ENCODE peak calls at places on chromosomes 2 and 18, in eight cellular contexts. B, R, J, V, T, O, P and M are unnamed samples.

GRCh38 chr2:232483296-232483922 is 4.2 kb downstream of the ECEL1 start:
- DNase-seq in J (no peak), T (no peak), R (no peak), O (no peak), V (no peak), P (no peak), B (no peak), M (no peak)

GRCh38 chr2:190763901-190764514 is 115.1 kb downstream of the NAB1 start:
- DNase-seq in V (peak), R (no peak), J (no peak), B (no peak), O (no peak), T (no peak), P (no peak), M (no peak)

GRCh38 chr18:5397102-5397501 is 101.6 kb upstream of the ZBTB14 start:
- DNase-seq in P (no peak), B (no peak), V (no peak), T (no peak), J (no peak), R (no peak), O (no peak), M (no peak)

GRCh38 chr2:64052468-64053241 is 33.4 kb upstream of the VPS54 start:
- DNase-seq in T (peak), V (no peak), B (no peak), O (no peak), R (no peak), P (no peak), J (no peak), M (peak)

GRCh38 chr2:237591379-237591881 is 896 bp upstream of the RAB17 start:
- DNase-seq in P (no peak), R (no peak), J (no peak), O (no peak), V (no peak), T (no peak), B (peak), M (peak)

GRCh38 chr2:215436705-215437570 is 1.1 kb upstream of the FN1 start:
- DNase-seq in V (no peak), T (no peak), J (no peak), R (no peak), O (peak), P (peak), B (no peak), M (peak)

GRCh38 chr18:45110577-45111506 is 430.2 kb downstream of the SETBP1 start:
- DNase-seq in R (no peak), T (no peak), O (no peak), B (no peak), P (peak), V (no peak), J (no peak), M (peak)

GRCh38 chr2:120939595-120940318 is 204.1 kb downstream of the GLI2 start:
- DNase-seq in V (peak), B (no peak), J (no peak), R (no peak), T (no peak), P (no peak), O (no peak), M (peak)

GRCh38 chr2:238278626-238279323 is 9.6 kb downstream of the PER2 start:
- DNase-seq in R (no peak), V (no peak), J (no peak), O (no peak), P (no peak), T (peak), B (no peak), M (no peak)

GRCh38 chr2:72198532-72199241 is 51.0 kb upstream of the CYP26B1 start:
- DNase-seq in R (no peak), T (no peak), J (no peak), P (no peak), O (no peak), V (peak), B (no peak), M (no peak)

GRCh38 chr2:67652679-67653078 is 255.5 kb downstream of the ETAA1 start:
- DNase-seq in T (no peak), O (no peak), V (no peak), R (no peak), B (no peak), P (no peak), J (no peak), M (no peak)

GRCh38 chr2:77169426-77169825 is 352.8 kb downstream of the LRRTM4 start:
- DNase-seq in O (no peak), V (no peak), T (no peak), P (no peak), R (no peak), B (no peak), J (no peak), M (no peak)

GRCh38 chr2:236720974-236721600 is 151.5 kb downstream of the ACKR3 start:
- DNase-seq in P (no peak), R (no peak), T (no peak), V (no peak), O (no peak), J (no peak), B (no peak), M (no peak)

GRCh38 chr18:46250084-46250811 is 146.1 kb downstream of the HAUS1 start:
- DNase-seq in T (peak), O (peak), P (no peak), B (peak), J (no peak), V (peak), R (no peak), M (no peak)

GRCh38 chr18:74310411-74310810 is 5.2 kb upstream of the C18orf63 start:
- DNase-seq in B (no peak), V (peak), J (no peak), P (no peak), R (no peak), T (peak), O (peak), M (peak)
- TF ChIP-seq CTCF in B (peak), V (peak), J (no peak), P (peak), R (peak), T (peak), O (peak), M (peak)

GRCh38 chr2:12606472-12607000 is 110.2 kb upstream of the TRIB2 start:
- DNase-seq in B (no peak), J (no peak), O (no peak), T (no peak), R (no peak), P (no peak), V (peak), M (peak)
- TF ChIP-seq CTCF in B (no peak), J (no peak), O (peak), T (no peak), R (no peak), P (peak), V (peak), M (peak)

GRCh38 chr2:168697668-168698121 is 104.7 kb upstream of the NOSTRIN start:
- DNase-seq in R (no peak), O (no peak), B (no peak), P (no peak), J (no peak), V (peak), T (no peak), M (no peak)
- TF ChIP-seq CTCF in R (no peak), O (peak), B (no peak), P (no peak), J (no peak), V (peak), T (no peak), M (no peak)

GRCh38 chr2:10721344-10722251 is at the start of gene ATP6V1C2:
- DNase-seq in R (peak), T (peak), B (no peak), J (peak), V (no peak), P (no peak), O (peak), M (no peak)
- TF ChIP-seq CTCF in R (no peak), T (no peak), B (no peak), J (no peak), V (no peak), P (no peak), O (peak), M (no peak)